ENCODE peak calls at places on chromosomes 11 and 22, in seven cellular contexts. B is CD8-positive, alpha-beta T cell; F is SJSA1; Z is RWPE1; G is right lobe of liver; X is heart right ventricle; D is tibial artery. M is an unnamed sample.

GRCh38 chr11:85595285-85595884 is 31.8 kb downstream of the DLG2 start:
- DNase-seq in D (no peak), B (no peak), G (no peak), F (peak), Z (peak), X (no peak), M (no peak)

GRCh38 chr11:9664276-9665171 is 647 bp downstream of the SWAP70 start:
- DNase-seq in Z (peak), B (peak), F (peak), G (peak), X (peak), D (peak), M (peak)

GRCh38 chr11:18731949-18732821 is 6.2 kb upstream of the IGSF22 start:
- DNase-seq in G (peak), X (peak), Z (peak), B (peak), D (no peak), F (peak), M (no peak)

GRCh38 chr11:92552942-92553341 is 328.3 kb downstream of the FAT3 start:
- DNase-seq in B (no peak), F (no peak), D (no peak), Z (no peak), X (no peak), G (no peak), M (no peak)

GRCh38 chr11:64799256-64799924 is 3.6 kb downstream of the MAP4K2 start:
- DNase-seq in D (no peak), Z (no peak), X (no peak), B (no peak), F (no peak), G (no peak), M (no peak)

GRCh38 chr11:84232511-84232910 is 946.3 kb upstream of the CCDC90B start:
- DNase-seq in B (no peak), X (no peak), G (no peak), Z (no peak), F (no peak), D (no peak), M (no peak)

GRCh38 chr11:125313271-125314222 is 149.0 kb downstream of the PKNOX2 start:
- DNase-seq in Z (no peak), D (no peak), X (peak), F (no peak), G (no peak), B (no peak), M (no peak)

GRCh38 chr11:58596621-58597020 is 17.8 kb downstream of the ZFP91 start:
- DNase-seq in F (no peak), B (no peak), D (no peak), Z (no peak), G (no peak), X (no peak), M (no peak)

GRCh38 chr22:50691521-50691920 is 18.9 kb downstream of the SHANK3 start:
- DNase-seq in D (no peak), B (no peak), Z (no peak), F (peak), G (peak), X (peak), M (no peak)

GRCh38 chr11:114813216-114813615 is 134.9 kb downstream of the NXPE2 start:
- DNase-seq in X (no peak), F (no peak), D (no peak), Z (no peak), G (no peak), B (no peak), M (no peak)

GRCh38 chr11:45745065-45745811 is 59.7 kb upstream of the SLC35C1 start:
- DNase-seq in G (no peak), D (peak), F (no peak), X (peak), Z (no peak), B (no peak), M (no peak)

GRCh38 chr11:66719111-66719872 is 9.7 kb downstream of the SPTBN2 start:
- DNase-seq in D (no peak), Z (no peak), X (no peak), G (no peak), F (no peak), B (no peak), M (no peak)

GRCh38 chr22:32544953-32545558 is 70.4 kb downstream of the FBXO7 start:
- DNase-seq in X (no peak), F (peak), B (no peak), D (no peak), G (no peak), Z (no peak), M (no peak)

GRCh38 chr11:102447193-102447592 is 5.4 kb downstream of the TMEM123 start:
- DNase-seq in B (no peak), X (no peak), D (no peak), F (no peak), Z (no peak), G (no peak), M (no peak)

GRCh38 chr11:102446606-102447005 is 6.0 kb downstream of the TMEM123 start:
- DNase-seq in X (no peak), G (no peak), B (no peak), Z (peak), F (peak), D (no peak), M (no peak)

GRCh38 chr11:102449651-102450570 is 2.7 kb downstream of the TMEM123 start:
- DNase-seq in X (no peak), Z (no peak), F (no peak), B (no peak), D (no peak), G (no peak), M (no peak)

GRCh38 chr11:102448869-102449224 is 3.7 kb downstream of the TMEM123 start:
- DNase-seq in F (no peak), X (no peak), Z (no peak), D (no peak), B (no peak), G (no peak), M (no peak)

DNA sequence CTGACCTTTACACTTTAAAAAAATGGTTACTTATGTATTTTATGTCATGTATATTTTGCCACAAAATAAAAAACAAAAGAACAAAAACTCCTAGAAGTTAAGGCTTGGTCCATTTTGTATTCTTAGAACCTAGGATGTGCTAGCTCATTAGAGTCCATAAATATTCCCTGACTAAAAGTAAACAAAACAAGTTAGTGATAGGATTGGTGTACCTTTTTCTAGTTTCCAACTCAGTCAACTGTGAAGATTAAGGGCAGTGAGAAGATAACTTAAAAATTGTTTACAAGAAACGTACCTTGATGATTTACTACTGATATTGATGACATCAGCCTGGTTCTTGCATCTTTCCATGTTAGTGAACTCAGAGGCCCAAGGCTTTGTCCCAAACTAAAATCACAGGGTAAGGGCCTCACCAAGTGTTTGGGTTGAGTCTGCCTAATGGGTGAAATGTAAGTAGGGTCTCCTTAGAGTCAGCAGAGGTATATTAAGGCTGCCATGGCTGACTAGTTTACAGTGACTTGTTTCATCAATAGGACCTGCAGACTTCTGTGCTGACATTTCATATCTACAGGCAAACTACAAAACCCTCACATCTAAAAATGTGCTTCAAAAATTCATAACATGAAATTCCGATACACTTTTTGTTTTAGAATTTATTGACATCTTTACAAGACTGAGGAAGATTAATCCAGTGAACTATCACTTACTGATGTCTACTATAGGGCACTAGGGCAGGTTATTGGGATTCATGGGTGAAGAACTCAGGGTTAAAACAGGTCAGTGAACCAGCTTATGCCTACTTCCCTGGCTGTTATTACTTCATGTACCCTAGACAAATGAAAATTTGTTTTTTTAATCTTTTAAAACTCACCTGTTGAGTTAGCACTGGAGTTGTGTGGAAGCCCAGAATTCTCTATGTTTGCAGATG is 4.4 kb downstream of the TMEM123 start:
- DNase-seq in Z (no peak), B (no peak), F (no peak), X (no peak), G (no peak), D (no peak), M (no peak)
- H3K27ac ChIP-seq in Z (no peak), B (peak), F (peak), X (no peak), G (peak), D (no peak), M (no peak)

GRCh38 chr11:132539590-132540368 is 992.5 kb downstream of the OPCML start:
- DNase-seq in X (no peak), Z (no peak), F (no peak), D (no peak), B (no peak), G (no peak), M (no peak)
- H3K27ac ChIP-seq in X (no peak), Z (no peak), F (no peak), D (no peak), B (no peak), G (no peak), M (no peak)

GRCh38 chr11:134125507-134125906 is 56.6 kb downstream of the JAM3 start:
- DNase-seq in G (no peak), B (no peak), F (no peak), Z (no peak), D (no peak), X (no peak), M (no peak)
- H3K27ac ChIP-seq in G (no peak), B (no peak), F (no peak), Z (no peak), D (peak), X (peak), M (peak)

DNA sequence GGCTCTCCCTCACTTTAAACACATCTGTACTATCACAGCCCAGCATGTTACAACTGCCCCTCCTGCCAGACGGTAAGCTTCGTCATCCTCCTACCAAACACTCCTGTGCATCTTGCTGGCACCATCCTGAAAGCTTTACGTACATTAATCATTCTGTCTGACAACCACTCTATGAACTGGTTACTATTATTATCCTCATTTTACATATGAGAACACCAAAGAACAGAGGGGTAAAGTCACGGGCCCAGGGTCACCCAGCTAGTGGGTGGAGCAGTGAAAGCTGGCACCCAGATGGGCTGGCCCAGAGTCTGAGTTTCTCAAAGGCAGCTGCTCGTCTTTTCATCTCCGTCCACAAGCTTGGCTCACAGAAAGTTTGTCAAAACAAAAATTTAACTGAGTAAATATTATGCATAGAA is 9.6 kb downstream of the PLA2G6 start:
- DNase-seq in G (no peak), X (no peak), F (no peak), B (no peak), Z (peak), D (peak), M (no peak)
- H3K27ac ChIP-seq in G (peak), X (peak), F (peak), B (no peak), Z (peak), D (no peak), M (no peak)

GRCh38 chr11:3857628-3858027 is 2.2 kb downstream of the STIM1 start:
- DNase-seq in G (no peak), B (no peak), D (no peak), X (no peak), Z (no peak), F (no peak), M (no peak)

GRCh38 chr11:3856856-3857553 is 1.5 kb downstream of the STIM1 start:
- DNase-seq in G (no peak), F (no peak), D (no peak), X (no peak), B (no peak), Z (no peak), M (no peak)

GRCh38 chr11:3859373-3859881 is 4.0 kb downstream of the STIM1 start:
- DNase-seq in Z (no peak), D (peak), B (no peak), F (no peak), G (peak), X (peak), M (no peak)

GRCh38 chr11:3861698-3862097 is 6.2 kb downstream of the STIM1 start:
- DNase-seq in F (no peak), X (no peak), D (no peak), B (no peak), Z (no peak), G (no peak), M (no peak)

GRCh38 chr11:3860360-3860759 is 4.9 kb downstream of the STIM1 start:
- DNase-seq in Z (no peak), X (no peak), G (no peak), B (no peak), F (no peak), D (no peak), M (no peak)
- H3K27ac ChIP-seq in Z (no peak), X (no peak), G (peak), B (peak), F (peak), D (peak), M (no peak)